ENCODE peak calls at places on chromosomes 3 and 15, in four cellular contexts. L, H, F and B are unnamed samples.
A peak's percentile ranks its signal among the peaks of the same experiment; 100 is the strongest.

GRCh38 chr15:67024322-67024997 is 40.9 kb upstream of the SMAD3 start:
- DNase-seq in H (peak; percentile 51), L (peak; percentile 79), F (peak; percentile 16), B (peak; percentile 77)

GRCh38 chr15:58224068-58224467 is 85.9 kb downstream of the AQP9 start:
- DNase-seq in F (no peak), H (peak; percentile 48), L (no peak), B (no peak)

GRCh38 chr3:119331661-119332060 is 37.5 kb downstream of the ARHGAP31 start:
- DNase-seq in L (no peak), F (no peak), H (no peak), B (no peak)

GRCh38 chr3:137332296-137332695 is 374.5 kb downstream of the IL20RB start:
- DNase-seq in F (peak; percentile 48), H (no peak), L (no peak), B (no peak)

GRCh38 chr15:57861805-57862586 is 155.5 kb downstream of the POLR2M start:
- DNase-seq in L (no peak), H (no peak), F (no peak), B (no peak)

GRCh38 chr15:27797765-27798164 is 301.4 kb downstream of the OCA2 start:
- DNase-seq in H (no peak), F (no peak), L (no peak), B (no peak)

GRCh38 chr3:179769411-179770247 is 116.8 kb downstream of the USP13 start:
- DNase-seq in H (no peak), L (peak; percentile 13), F (no peak), B (no peak)

GRCh38 chr3:168625477-168625876 is 529.8 kb upstream of the GOLIM4 start:
- DNase-seq in H (no peak), F (no peak), L (no peak), B (no peak)

GRCh38 chr15:36313021-36313420 is 266.4 kb upstream of the CDIN1 start:
- DNase-seq in H (no peak), F (no peak), L (no peak), B (no peak)

GRCh38 chr3:195441051-195441450 is 1.8 kb downstream of the ACAP2 start:
- DNase-seq in L (no peak), H (no peak), F (no peak), B (no peak)

GRCh38 chr3:60514085-60514649 is 737.1 kb downstream of the FHIT start:
- DNase-seq in L (no peak), F (no peak), H (no peak), B (no peak)

GRCh38 chr3:170563712-170564423 is 22.0 kb downstream of the SLC7A14 start:
- DNase-seq in L (no peak), H (peak; percentile 70), F (peak; percentile 23), B (no peak)

GRCh38 chr15:77784361-77785292 is 151.9 kb upstream of the LINGO1 start:
- DNase-seq in L (peak; percentile 73), H (peak; percentile 62), F (no peak), B (peak; percentile 14)

GRCh38 chr15:35876762-35877161 is 330.8 kb upstream of the DPH6 start:
- DNase-seq in H (no peak), F (no peak), L (no peak), B (no peak)

GRCh38 chr15:29518442-29518841 is 248.8 kb upstream of the NSMCE3 start:
- DNase-seq in F (no peak), H (no peak), L (no peak), B (no peak)

GRCh38 chr15:32919749-32920414 is 202.1 kb downstream of the GREM1 start:
- DNase-seq in F (no peak), H (no peak), L (no peak), B (no peak)

GRCh38 chr3:169661567-169662214 is 1.8 kb downstream of the MECOM start:
- DNase-seq in H (peak; percentile 76), L (peak; percentile 19), F (no peak), B (no peak)

GRCh38 chr15:35206060-35206675 is 121.1 kb upstream of the NANOGP8 start:
- DNase-seq in L (peak; percentile 42), F (no peak), H (peak; percentile 7), B (peak; percentile 8)

GRCh38 chr3:114411811-114412803 is 118.3 kb downstream of the TIGIT start:
- DNase-seq in H (no peak), F (no peak), L (no peak), B (peak; percentile 47)

GRCh38 chr3:146446026-146446425 is 23.3 kb downstream of the PLSCR2 start:
- DNase-seq in H (no peak), L (no peak), F (no peak), B (no peak)

GRCh38 chr3:95215437-95215836 is 1152.6 kb downstream of the NSUN3 start:
- DNase-seq in F (no peak), H (no peak), L (no peak), B (no peak)

GRCh38 chr15:58070801-58071418 is 5.4 kb upstream of the ALDH1A2 start:
- DNase-seq in F (no peak), H (peak; percentile 38), L (peak; percentile 42), B (peak; percentile 40)

GRCh38 chr3:171757377-171758034 is 52.8 kb downstream of the PLD1 start:
- DNase-seq in H (no peak), L (no peak), F (no peak), B (no peak)

GRCh38 chr3:143427626-143428025 is 308.1 kb downstream of the CHST2 start:
- DNase-seq in H (no peak), F (no peak), L (no peak), B (no peak)

GRCh38 chr3:99111235-99111634 is 209.7 kb upstream of the DCBLD2 start:
- DNase-seq in F (no peak), L (no peak), H (no peak), B (no peak)

GRCh38 chr3:99108508-99108907 is 207.0 kb upstream of the DCBLD2 start:
- DNase-seq in L (no peak), F (no peak), H (no peak), B (no peak)
- TF ChIP-seq NFIC in L (no peak), F (no peak), H (peak; percentile 69), B (no peak)

DNA sequence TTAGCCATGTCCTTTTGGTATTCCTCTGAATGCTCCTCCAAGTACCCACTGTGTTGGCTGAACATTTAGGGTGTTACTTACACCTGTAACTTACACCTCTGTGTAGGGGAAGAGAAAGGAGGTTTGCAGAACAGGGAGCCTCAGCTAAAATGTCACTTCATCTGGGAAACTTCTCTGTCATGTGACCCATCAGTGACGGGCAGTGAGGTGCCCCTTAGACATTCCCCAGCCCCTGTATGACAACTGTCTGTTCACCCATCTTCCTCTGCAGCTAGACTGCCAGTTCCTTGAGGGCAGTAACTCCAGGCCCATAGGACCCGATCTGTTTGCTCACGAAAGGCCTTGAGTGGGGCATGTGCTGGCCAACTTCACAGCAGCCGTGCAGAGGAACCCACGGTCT is 57.4 kb downstream of the LRIG1 start:
- DNase-seq in L (no peak), H (no peak), F (no peak), B (no peak)
- H3K9ac ChIP-seq in L (no peak overlapping the region), H (no peak overlapping the region), F (no peak overlapping the region), B (no peak overlapping the region)

GRCh38 chr3:24773798-24774197 is 279.1 kb upstream of the THRB start:
- DNase-seq in H (peak; percentile 55), F (no peak), L (peak; percentile 17), B (peak; percentile 49)
- TF ChIP-seq NFIC in H (no peak), F (no peak), L (no peak), B (no peak)

GRCh38 chr3:183582161-183582560 is 26.7 kb upstream of the KLHL6 start:
- DNase-seq in L (no peak), H (no peak), F (no peak), B (no peak)

GRCh38 chr3:183581496-183582155 is 26.1 kb upstream of the KLHL6 start:
- DNase-seq in L (no peak), F (no peak), H (no peak), B (no peak)

GRCh38 chr3:183578179-183578578 is 22.7 kb upstream of the KLHL6 start:
- DNase-seq in H (no peak), F (no peak), L (no peak), B (no peak)

GRCh38 chr3:183577336-183577735 is 21.8 kb upstream of the KLHL6 start:
- DNase-seq in F (no peak), H (no peak), L (no peak), B (no peak)

DNA sequence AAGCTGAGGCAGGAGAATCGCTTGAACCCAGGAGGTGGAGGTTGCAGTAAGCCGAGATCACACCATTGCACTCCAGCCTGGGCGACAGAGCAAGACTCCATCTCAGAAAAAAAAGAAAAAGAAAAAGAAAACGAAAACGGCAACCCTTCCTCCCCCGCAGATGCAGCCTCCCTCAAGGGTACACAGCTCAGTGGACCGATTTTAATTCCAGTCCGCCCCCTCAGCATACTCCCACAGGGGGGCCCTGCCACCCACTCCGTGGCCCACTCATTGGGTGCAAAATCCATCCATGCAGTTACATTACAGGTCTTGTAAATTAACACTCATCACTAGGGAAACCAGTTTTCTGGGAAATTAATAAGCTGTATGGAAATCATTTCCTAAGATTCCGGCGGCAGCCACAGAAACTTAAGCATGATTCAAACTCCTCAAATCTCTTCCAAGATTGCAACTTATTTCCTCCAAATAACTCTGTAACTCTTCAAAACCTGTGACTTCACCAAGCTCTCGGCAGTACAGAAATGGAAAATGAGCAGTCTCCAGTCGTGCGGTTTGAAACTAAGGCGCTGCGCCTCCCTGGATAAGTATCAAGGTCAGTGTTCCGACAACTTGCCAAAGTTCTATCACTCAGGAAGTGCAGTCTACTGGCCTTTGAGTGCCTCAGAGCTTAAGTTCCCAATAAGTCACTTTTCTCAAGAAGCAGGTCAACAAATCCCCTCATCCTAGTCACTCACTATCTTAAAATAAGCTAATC is 24.6 kb upstream of the KLHL6 start:
- DNase-seq in L (no peak), F (no peak), H (no peak), B (no peak)
- H3K9ac ChIP-seq in L (no peak overlapping the region), F (no peak overlapping the region), H (no peak overlapping the region), B (no peak overlapping the region)

DNA sequence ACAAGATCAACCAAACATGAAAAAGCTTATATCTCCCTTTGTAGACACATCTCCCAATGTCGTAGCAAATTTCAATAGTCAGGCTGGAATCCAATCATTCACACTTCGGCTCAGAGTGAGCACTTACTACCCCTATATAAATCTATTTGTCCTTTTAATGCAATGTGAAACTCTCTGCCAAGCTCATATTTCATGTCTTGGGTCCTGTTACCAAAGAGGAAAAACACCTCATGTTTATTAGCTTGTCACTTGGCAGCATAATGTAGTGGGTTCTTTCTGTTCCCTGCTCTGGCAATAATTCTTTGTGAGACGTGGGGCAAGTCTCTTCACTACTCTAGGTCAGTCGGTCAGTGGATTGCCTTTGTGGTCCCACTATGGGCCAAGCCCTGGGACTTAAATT is 107.1 kb downstream of the SRGAP3 start:
- DNase-seq in L (no peak), H (no peak), F (no peak), B (no peak)
- TF ChIP-seq NFIC in L (no peak), H (no peak), F (no peak), B (no peak)

DNA sequence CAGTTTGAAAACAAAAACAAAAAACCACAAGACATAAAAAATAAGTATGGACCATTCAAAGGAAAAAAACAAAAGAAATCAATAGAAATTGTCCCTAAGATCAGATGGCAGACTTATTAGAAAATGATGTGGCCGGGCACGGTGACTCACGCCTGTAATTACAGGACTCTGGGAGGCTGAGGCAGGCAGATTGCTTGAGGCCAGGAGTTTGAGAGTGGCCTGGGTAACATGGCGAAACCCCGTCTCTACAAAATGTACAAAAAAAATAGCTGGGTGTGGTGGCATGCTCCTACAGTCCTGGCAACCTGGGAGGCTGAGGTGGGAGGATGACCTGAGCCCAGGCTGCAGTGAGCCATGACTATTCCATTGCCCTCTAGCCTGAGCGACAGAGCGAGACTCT is 16.6 kb downstream of the SPCS1 start:
- DNase-seq in F (no peak), H (no peak), L (no peak), B (no peak)
- H3K9ac ChIP-seq in F (no peak overlapping the region), H (no peak overlapping the region), L (no peak overlapping the region), B (no peak overlapping the region)

GRCh38 chr15:64865998-64866520 is 24.3 kb downstream of the PLEKHO2 start:
- DNase-seq in H (no peak), L (no peak), F (no peak), B (no peak)
- TF ChIP-seq NFIC in H (no peak), L (no peak), F (no peak), B (no peak)

GRCh38 chr3:133886031-133886722 is 9.5 kb downstream of the RAB6B start:
- DNase-seq in L (no peak), H (no peak), F (no peak), B (no peak)
- H3K9ac ChIP-seq in L (no peak overlapping the region), H (no peak overlapping the region), F (no peak overlapping the region), B (no peak overlapping the region)